ENCODE peak calls at places on chromosome 13, in five cellular contexts. Z is gastrocnemius medialis, V is GM12892, A is uterus, D is right lobe of liver. C is an unnamed sample.

GRCh38 chr13:45989607-45990006 is 62.9 kb downstream of the ZC3H13 start:
- DNase-seq in Z (no peak), V (no peak), A (no peak), D (no peak), C (no peak)

GRCh38 chr13:60329221-60329983 is 67.6 kb upstream of the TDRD3 start:
- DNase-seq in Z (no peak), V (no peak), A (no peak), D (no peak), C (no peak)

GRCh38 chr13:23322353-23323336 is 110.9 kb downstream of the SACS start:
- DNase-seq in Z (peak), V (no peak), A (no peak), D (no peak), C (no peak)

GRCh38 chr13:71922191-71922590 is 55.2 kb upstream of the DACH1 start:
- DNase-seq in Z (no peak), V (no peak), A (no peak), D (no peak), C (no peak)

GRCh38 chr13:90201198-90201597 is 1146.3 kb upstream of the MIR17HG start:
- DNase-seq in Z (no peak), V (no peak), A (no peak), D (no peak), C (no peak)

GRCh38 chr13:95298971-95299627 is 2.2 kb downstream of the ABCC4 start:
- DNase-seq in Z (no peak), V (no peak), A (no peak), D (no peak), C (no peak)

GRCh38 chr13:39784347-39784746 is 128.9 kb downstream of the COG6 start:
- DNase-seq in Z (no peak), V (no peak), A (no peak), D (no peak), C (no peak)

GRCh38 chr13:32537580-32538233 is 888 bp downstream of the N4BP2L2 start:
- DNase-seq in Z (peak), V (no peak), A (peak), D (peak), C (peak)

GRCh38 chr13:46884531-46884930 is 12.3 kb downstream of the HTR2A start:
- DNase-seq in Z (no peak), V (no peak), A (no peak), D (no peak), C (no peak)

GRCh38 chr13:33236021-33236420 is 49.5 kb downstream of the STARD13 start:
- DNase-seq in Z (no peak), V (no peak), A (no peak), D (no peak), C (no peak)

GRCh38 chr13:38954291-38954690 is 36.3 kb downstream of the STOML3 start:
- DNase-seq in Z (no peak), V (no peak), A (no peak), D (no peak), C (no peak)

GRCh38 chr13:28575200-28575599 is 80.3 kb upstream of the FLT1 start:
- DNase-seq in Z (no peak), V (no peak), A (no peak), D (no peak), C (no peak)

GRCh38 chr13:110302154-110302553 is 4.8 kb downstream of the COL4A1 start:
- DNase-seq in Z (no peak), V (no peak), A (peak), D (no peak), C (no peak)

GRCh38 chr13:73162912-73163911 is 104.4 kb downstream of the KLF5 start:
- DNase-seq in Z (no peak), V (no peak), A (no peak), D (no peak), C (no peak)

GRCh38 chr13:76937416-76937815 is 10.9 kb upstream of the ACOD1 start:
- DNase-seq in Z (no peak), V (no peak), A (no peak), D (no peak), C (peak)

GRCh38 chr13:30373727-30374126 is 48.6 kb upstream of the UBE2L5 start:
- DNase-seq in Z (no peak), V (no peak), A (no peak), D (no peak), C (no peak)

GRCh38 chr13:84405286-84405685 is 523.0 kb upstream of the SLITRK1 start:
- DNase-seq in Z (no peak), V (no peak), A (no peak), D (no peak), C (no peak)

GRCh38 chr13:44309771-44310767 is 63.6 kb upstream of the SERP2 start:
- DNase-seq in Z (peak), V (no peak), A (no peak), D (no peak), C (no peak)
- TF ChIP-seq POLR2A in Z (peak), V (no peak), A (no peak), D (no peak), C (no peak)

GRCh38 chr13:61415749-61416148 is at the start of gene PCDH20:
- DNase-seq in Z (no peak), V (no peak), A (no peak), D (no peak), C (no peak)

GRCh38 chr13:61414136-61414535 is 1.5 kb downstream of the PCDH20 start:
- DNase-seq in Z (no peak), V (no peak), A (no peak), D (no peak), C (no peak)

GRCh38 chr13:61413572-61413971 is 2.1 kb downstream of the PCDH20 start:
- DNase-seq in Z (no peak), V (no peak), A (no peak), D (no peak), C (no peak)

GRCh38 chr13:61417171-61417570 is 1.5 kb upstream of the PCDH20 start:
- DNase-seq in Z (no peak), V (no peak), A (no peak), D (no peak), C (no peak)

DNA sequence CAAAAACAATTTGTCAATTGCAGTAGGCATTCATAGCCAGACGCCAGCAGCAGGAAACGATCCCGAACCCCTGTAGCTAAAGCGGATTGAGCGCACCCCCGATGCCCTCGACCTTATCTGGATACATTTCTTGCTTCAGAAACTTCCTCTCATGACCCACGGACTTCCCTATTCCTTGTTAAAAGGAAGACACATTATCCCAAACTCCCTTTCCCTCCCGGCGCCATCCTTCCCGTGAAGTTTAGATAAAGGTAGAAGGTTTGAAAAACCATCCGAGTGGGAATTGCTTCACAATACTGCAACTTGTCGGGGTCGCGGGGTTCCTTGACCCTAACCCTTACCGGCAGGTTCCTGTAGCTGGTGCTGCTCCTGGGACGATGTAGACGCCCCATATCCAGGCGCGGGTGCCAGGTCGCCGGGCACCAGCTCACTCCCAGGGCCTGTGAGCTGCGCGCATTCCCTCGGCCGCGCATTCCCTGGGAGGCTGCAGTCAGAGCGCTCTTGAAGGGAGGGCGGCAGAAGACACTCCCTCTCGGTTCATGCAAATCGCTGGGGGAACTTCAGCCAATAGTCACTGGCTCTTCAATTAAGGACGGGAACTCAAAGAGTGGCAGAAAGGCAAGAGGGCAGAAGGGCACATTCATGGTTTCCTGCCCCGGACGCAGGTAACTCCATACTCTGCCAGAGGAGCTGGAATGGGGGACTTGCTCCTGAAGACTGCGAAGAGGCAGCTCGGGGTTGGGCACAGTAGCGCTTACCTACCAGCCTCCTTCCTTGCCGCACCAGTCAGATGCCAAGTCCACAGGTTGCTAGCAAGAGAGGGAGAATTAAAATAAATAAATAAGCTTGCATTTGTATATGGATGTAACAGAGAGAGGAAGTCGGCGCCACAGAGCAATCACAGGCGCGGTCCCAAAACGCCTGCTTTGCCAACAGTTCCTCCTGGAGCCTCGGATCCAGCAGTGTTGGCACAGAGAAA is 674 bp downstream of the PCDH20 start:
- DNase-seq in Z (no peak), V (no peak), A (no peak), D (peak), C (no peak)
- TF ChIP-seq POLR2A in Z (no peak), V (no peak), A (no peak), D (peak), C (no peak)

DNA sequence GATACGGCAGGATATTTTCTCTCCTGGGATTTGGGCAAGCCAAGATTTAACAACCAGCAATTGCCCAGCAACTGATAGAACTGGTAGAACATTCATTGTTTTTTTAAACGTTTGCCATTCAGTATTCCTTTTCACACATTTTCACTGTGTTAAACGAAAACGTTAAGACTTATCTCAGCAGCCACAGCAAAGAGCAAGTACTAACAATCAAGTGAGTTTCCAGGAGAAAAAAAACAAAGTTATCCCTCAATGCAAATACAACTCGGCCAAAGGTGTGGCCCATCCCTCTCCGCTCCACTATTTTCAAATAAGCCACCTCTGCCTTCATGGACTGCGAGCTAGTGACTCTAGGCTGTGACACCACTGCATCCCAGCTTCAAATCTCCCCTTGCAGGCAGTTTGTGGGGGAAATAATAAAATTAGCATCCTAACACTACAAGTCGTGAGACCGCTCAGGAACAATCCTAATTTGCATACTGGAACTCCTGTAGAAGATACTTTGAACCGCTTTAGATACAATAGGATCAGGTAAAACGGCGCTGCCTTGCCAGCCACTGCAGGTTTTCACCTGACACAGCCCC is 449 bp upstream of the RFXAP start:
- DNase-seq in Z (no peak), V (no peak), A (no peak), D (no peak), C (no peak)
- TF ChIP-seq POLR2A in Z (no peak), V (no peak), A (no peak), D (no peak), C (no peak)

DNA sequence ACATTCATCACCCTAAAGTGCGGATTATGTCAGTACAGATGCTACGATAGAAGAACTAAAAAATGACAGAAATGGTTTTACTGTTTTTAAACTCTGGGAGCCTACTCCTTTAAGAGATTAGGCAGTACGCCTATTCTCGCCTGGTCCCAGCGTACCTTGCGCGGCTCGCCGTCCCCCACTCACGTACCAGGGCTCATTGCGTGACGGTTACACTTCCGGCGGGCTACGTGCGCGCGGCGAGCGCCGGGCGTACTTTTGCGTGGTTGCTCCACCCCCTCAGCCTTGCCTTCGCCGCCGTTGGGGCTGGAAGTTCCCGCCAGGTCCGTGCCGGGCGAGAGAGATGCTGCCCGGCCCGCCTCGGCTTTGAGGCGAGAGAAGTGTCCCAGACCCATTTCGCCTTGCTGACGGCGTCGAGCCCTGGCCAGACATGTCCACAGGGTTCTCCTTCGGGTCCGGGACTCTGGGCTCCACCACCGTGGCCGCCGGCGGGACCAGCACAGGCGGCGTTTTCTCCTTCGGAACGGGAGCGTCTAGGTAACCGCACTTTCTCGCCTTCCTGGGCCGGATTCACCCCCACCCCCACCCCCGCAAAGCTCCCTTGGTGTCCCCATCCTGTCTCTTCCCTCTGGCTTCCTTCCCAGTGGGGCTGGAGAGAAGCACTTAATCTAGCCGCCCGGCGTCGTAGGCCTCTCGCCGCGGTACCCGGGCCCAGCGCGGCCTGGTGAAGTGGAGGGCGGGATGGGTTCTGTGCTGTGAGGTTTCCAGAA is at the start of gene NUP58:
- DNase-seq in Z (peak), V (peak), A (peak), D (peak), C (peak)
- TF ChIP-seq POLR2A in Z (peak), V (peak), A (peak), D (peak), C (peak)

DNA sequence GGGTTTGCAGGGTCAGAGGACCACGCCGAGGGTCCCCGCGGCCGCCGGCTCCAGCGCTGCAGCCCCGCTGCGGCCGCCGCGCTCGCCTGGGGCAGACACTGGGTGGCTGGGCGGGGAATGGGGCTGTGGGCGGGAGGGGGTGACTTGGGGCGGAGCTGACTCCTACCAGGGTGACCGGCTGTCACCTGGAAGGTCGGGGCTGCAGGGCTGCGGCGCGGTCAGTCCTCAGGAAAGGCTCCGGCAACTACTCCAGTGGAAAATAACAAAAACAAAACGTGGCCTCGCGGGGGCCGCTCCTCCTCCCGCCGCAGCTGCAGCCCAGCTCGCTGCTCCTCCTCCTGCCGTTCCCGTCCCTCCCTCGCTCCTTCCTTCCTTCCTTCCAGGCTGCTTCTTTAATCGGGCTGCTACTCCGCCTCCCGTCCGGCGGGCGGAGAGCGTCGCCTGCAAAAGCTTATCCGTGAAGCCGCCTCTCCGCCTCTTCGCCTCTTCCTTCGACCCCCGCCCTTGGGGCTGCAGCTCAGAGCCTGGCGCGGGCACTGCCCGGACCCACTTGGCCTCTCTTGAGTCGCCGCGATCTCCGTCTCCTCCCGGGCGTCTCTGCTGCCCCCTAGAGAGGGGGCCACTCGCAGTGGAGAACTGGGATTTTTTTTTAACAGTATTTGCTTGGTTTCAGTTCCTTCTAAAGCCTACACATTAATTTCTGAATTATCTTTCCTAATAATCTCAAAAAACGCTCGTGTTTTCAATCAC is at the start of gene TBC1D4:
- DNase-seq in Z (peak), V (peak), A (peak), D (peak), C (peak)
- TF ChIP-seq POLR2A in Z (peak), V (peak), A (peak), D (peak), C (peak)

DNA sequence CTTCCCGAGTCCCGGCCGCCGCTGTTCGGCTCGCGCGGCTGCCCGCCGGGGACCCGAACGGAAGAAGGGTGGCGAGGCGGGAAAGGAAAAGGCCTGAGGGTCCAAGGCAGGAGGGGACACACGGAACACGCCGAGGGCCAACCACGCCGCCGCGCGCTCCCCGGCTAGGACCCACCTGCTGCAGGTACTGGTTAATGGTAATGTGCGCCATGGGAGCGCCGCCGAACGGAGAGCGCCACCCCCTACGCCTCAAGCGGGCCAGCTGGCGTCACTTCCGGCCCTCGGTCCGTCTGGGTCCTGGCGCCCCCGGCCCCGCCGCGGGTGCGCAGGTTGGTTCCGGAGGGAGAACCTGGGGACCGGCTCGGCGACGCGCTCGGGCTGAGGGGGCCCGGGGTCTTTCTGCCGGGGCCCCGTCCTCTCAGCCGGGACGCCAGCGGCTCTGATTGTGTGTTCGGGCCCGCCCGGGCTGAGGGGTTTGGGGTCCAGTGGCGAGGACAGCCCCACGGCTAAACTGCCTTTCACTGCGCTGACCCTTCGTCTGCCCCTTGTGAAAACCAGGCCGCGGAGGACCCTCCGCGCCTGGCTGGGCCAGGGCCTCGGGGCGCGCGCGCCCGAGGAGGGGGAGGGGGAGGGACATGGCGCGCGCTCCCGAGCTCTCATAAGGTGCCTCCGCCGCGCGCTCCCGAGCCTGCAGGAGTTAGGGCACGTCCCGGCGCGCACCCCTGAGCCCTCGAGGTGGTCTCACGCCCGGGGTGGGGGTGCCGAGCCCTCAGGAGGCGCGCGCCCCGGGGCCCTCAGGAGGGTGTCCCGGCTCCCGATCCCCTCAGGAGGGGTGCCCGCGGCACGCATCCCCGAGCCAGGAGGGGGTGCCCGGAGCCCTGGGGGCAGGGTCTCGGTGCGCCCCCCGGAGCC is at the start of gene PCID2:
- DNase-seq in Z (peak), V (peak), A (peak), D (peak), C (peak)
- TF ChIP-seq POLR2A in Z (peak), V (peak), A (peak), D (peak), C (peak)